ENCODE peak calls at places on chromosome 7, in four cellular contexts. I is GM12878, R is K562, V is HepG2. W is an unnamed sample.

GRCh38 chr7:155988421-155988820 is 176.2 kb upstream of the SHH start:
- DNase-seq in I (no peak), R (no peak), V (no peak), W (no peak)

GRCh38 chr7:30171753-30172447 is 37.1 kb downstream of the MTURN start:
- DNase-seq in I (no peak), R (no peak), V (no peak), W (no peak)

GRCh38 chr7:39341083-39341482 is 225.1 kb upstream of the YAE1 start:
- DNase-seq in I (no peak), R (no peak), V (no peak), W (no peak)

GRCh38 chr7:13910805-13911551 is 78.5 kb downstream of the ETV1 start:
- DNase-seq in I (no peak), R (no peak), V (no peak), W (no peak)

GRCh38 chr7:79317728-79318127 is 135.7 kb downstream of the MAGI2 start:
- DNase-seq in I (no peak), R (no peak), V (peak), W (peak)

GRCh38 chr7:143391462-143392404 is 10.6 kb downstream of the ZYX start:
- DNase-seq in I (no peak), R (peak), V (no peak), W (no peak)

GRCh38 chr7:55223023-55223422 is 142.1 kb upstream of the LANCL2 start:
- DNase-seq in I (no peak), R (no peak), V (no peak), W (no peak)

GRCh38 chr7:96314402-96315108 is 7.3 kb downstream of the SLC25A13 start:
- DNase-seq in I (no peak), R (no peak), V (no peak), W (no peak)

GRCh38 chr7:149882264-149883048 is 8.7 kb downstream of the ATP6V0E2 start:
- DNase-seq in I (no peak), R (no peak), V (no peak), W (no peak)

GRCh38 chr7:85065888-85066485 is 120.9 kb downstream of the SEMA3D start:
- DNase-seq in I (no peak), R (no peak), V (no peak), W (no peak)

GRCh38 chr7:66807736-66808135 is 67.2 kb downstream of the RABGEF1 start:
- DNase-seq in I (no peak), R (no peak), V (no peak), W (no peak)

GRCh38 chr7:590731-591551 is 71.3 kb upstream of the PDGFA start:
- DNase-seq in I (no peak), R (no peak), V (no peak), W (no peak)

GRCh38 chr7:80078159-80078731 is 56.4 kb upstream of the GNAI1 start:
- DNase-seq in I (no peak), R (no peak), V (no peak), W (no peak)

GRCh38 chr7:13850185-13850752 is 139.2 kb downstream of the ETV1 start:
- DNase-seq in I (peak), R (peak), V (no peak), W (peak)

DNA sequence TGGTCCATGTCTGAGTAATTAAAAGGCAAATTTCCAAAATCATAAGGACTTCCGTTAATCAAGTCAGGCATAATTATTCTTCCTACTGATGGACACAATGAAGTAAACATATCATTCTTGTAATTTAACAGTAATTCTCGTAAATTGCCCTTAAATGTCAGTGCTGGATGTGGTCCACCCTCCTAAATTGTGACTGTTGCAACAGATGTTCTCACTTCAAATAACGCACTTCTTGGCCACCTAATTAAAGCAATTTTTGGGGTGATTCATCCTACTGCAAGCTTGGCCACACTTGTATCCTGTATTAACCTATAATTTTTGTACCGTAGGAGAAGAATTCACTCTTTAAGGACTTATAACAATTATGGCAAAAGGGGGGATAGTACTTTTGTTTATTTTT is 1.9 kb downstream of the COL1A2 start:
- DNase-seq in I (no peak), R (no peak), V (no peak), W (no peak)
- TF ChIP-seq BHLHE40 in I (no peak), R (no peak), V (no peak), W (no peak)

DNA sequence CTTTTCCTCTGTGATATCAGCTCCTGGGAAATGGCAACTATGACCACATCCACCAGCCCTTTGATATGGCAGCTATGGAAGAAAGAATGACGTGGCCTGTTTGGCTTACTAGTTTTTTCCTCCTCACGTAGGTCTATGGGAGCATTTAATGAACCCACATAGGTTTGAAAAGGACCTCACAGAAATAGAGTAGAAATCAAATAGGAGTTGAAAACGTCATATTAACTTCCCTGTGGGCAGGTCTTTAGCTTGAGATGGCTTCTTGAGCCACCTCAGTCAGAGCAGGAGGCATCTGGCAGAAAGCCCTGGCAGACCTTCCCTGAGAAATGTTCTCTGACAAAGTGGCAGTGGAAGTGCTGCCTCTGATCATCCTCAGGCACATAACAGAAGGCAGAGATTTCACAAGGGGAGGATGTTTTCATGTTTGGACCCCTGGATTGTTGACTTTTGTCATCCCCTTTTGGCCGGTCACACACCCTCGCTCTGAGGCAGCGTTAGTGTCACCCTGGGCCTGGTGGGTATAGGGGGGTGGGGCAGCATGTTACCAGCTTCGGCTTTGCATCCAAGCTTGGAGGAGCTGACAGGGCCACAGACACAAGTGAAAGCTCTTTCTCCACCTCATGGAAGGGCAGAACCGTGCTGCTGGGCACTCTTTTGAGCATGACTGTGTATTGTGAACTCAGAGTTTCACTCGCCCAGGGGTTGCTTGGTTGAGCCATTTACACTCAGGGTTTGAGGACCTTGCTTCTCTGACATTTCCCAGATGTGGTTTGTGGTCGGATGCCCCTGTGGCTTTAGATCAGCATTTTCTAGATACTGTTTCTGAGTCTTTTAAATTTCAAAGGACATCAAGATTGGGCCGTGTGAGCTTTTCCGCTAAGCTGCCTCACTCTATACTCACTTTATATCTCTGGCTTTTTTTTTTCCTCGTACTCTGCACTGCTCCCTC is 184.2 kb downstream of the STK31 start:
- DNase-seq in I (peak), R (no peak), V (no peak), W (no peak)
- TF ChIP-seq TARDBP in I (no peak), R (no peak), V (no peak), W (no peak)

GRCh38 chr7:157076466-157076865 is 62.3 kb upstream of the UBE3C start:
- DNase-seq in I (no peak), R (no peak), V (no peak), W (no peak)

GRCh38 chr7:157077021-157077420 is 61.7 kb upstream of the UBE3C start:
- DNase-seq in I (no peak), R (peak), V (no peak), W (no peak)

GRCh38 chr7:157080111-157080730 is 58.5 kb upstream of the UBE3C start:
- DNase-seq in I (no peak), R (peak), V (no peak), W (no peak)

GRCh38 chr7:157077986-157078644 is 60.6 kb upstream of the UBE3C start:
- DNase-seq in I (no peak), R (peak), V (no peak), W (no peak)

DNA sequence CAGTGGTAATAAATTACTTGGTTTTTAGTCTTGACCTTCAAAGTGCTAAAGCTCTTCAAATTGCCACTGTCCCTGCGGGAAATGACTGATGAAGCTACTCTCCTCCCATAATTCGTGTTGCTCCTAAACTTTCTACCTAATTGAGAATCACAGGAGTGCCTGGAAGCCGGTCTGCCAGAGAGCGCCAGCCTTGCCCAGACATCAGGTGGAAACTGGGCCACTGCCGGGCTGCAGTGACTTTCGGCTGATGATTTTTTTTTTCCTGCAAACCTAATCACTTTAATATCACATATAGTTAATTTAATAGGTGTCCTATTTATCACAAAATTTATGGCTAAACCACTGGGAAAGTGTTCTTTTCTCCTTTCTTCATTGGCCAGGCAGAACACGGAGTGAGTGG is 59.6 kb upstream of the UBE3C start:
- DNase-seq in I (no peak), R (peak), V (no peak), W (no peak)
- TF ChIP-seq FOXK2 in I (no peak), R (no peak), V (no peak), W (no peak)

DNA sequence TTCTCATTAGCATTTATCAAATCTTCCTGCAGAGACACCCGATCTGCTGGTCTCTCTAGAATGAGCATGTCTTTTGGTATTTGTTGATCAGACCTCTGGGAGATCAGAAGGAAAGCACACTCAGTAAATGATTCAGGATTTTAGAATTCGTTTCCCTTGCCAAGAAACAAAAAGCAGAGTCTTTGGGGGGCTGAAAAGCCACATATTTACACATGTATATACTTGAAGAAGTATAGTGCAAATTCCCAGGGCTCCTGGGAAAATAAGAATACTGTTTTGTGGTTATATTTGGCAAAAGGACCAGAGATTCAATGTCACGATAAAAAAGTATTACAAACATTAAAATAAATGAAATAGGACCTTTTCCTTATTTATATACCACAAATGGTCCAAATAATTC is 100.2 kb downstream of the AGMO start:
- DNase-seq in I (no peak), R (no peak), V (no peak), W (no peak)
- TF ChIP-seq BHLHE40 in I (no peak), R (no peak), V (no peak), W (no peak)

DNA sequence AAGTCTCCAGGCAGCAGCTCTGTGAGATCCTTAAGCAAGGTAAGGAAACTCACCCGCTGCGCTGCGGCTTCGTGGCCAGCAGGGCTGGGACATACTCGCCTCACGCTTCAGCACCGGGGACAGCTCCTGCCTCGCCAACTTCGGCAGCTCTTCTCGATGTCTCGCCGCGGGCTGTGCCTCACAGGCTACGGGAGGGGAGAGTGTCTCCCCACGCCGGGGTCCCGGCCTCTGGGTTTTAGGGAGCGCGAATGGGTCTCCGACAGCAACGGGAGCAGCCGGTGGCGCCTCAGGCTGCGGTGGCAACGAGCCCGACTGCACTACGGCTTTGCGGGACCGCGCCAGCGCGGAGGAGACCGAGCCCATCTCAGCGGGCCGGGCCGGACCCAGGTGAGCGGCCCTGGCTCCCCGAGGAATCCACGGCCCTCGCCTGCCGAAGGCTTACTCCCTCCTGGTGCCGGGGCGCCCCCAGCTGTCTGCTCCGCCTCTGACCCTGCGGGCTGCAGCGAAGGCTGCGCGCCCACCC is 62.4 kb downstream of the LSM5 start:
- DNase-seq in I (no peak), R (peak), V (peak), W (peak)
- TF ChIP-seq TARDBP in I (no peak), R (no peak), V (no peak), W (no peak)

GRCh38 chr7:81618400-81619014 is 151.3 kb downstream of the HGF start:
- DNase-seq in I (no peak), R (no peak), V (peak), W (no peak)
- TF ChIP-seq FOXK2 in I (no peak), R (no peak), V (no peak), W (no peak)